ENCODE peak calls at places on chromosomes 11 and 22, in ten cellular contexts. A, H, X, N, Y, D, O, B, S and R are unnamed samples.

GRCh38 chr11:133078591-133079179 is 453.6 kb downstream of the OPCML start:
- DNase-seq in Y (peak), B (no peak), X (peak), O (peak), S (peak), N (peak), A (peak), D (no peak), H (peak), R (peak)

GRCh38 chr22:24146190-24146616 is 35.1 kb upstream of the SUSD2 start:
- DNase-seq in Y (peak), X (no peak), O (no peak), B (peak), D (peak), A (peak), S (peak), H (peak), N (peak), R (no peak)

GRCh38 chr11:79708319-79708928 is 267.6 kb upstream of the TENM4 start:
- DNase-seq in B (peak), N (peak), O (no peak), X (no peak), D (peak), A (peak), S (peak), H (no peak), Y (peak), R (peak)

GRCh38 chr11:68014157-68014965 is 4.2 kb downstream of the ALDH3B1 start:
- DNase-seq in H (no peak), X (no peak), O (no peak), Y (peak), N (peak), D (no peak), B (peak), A (peak), S (peak), R (no peak)

GRCh38 chr11:58613228-58613627 is 9.2 kb upstream of the CNTF start:
- DNase-seq in H (no peak), D (no peak), Y (no peak), A (no peak), B (no peak), S (no peak), X (no peak), N (no peak), O (no peak), R (no peak)

GRCh38 chr11:108697872-108698473 is 33.1 kb downstream of the DDX10 start:
- DNase-seq in A (peak), H (peak), S (peak), Y (peak), N (peak), D (no peak), B (no peak), X (peak), O (peak), R (peak)

GRCh38 chr11:121112498-121113455 is 11.7 kb downstream of the TECTA start:
- DNase-seq in Y (peak), O (peak), S (peak), A (peak), H (peak), X (peak), B (peak), N (peak), D (peak), R (peak)

GRCh38 chr22:49101873-49102272 is 725.8 kb downstream of the BRD1 start:
- DNase-seq in O (no peak), D (no peak), N (no peak), Y (no peak), H (no peak), B (no peak), S (no peak), X (no peak), A (no peak), R (no peak)

GRCh38 chr11:35615911-35616900 is 2.1 kb upstream of the FJX1 start:
- DNase-seq in B (no peak), N (peak), X (peak), H (peak), Y (peak), A (no peak), S (peak), O (peak), D (no peak), R (peak)

GRCh38 chr11:75867778-75868374 is 52.9 kb downstream of the UVRAG start:
- DNase-seq in N (peak), O (no peak), S (peak), H (peak), B (peak), D (no peak), Y (peak), A (no peak), X (no peak), R (peak)

GRCh38 chr11:5289696-5290095 is 12.1 kb downstream of the OR51B4 start:
- DNase-seq in Y (no peak), N (no peak), B (no peak), S (no peak), X (no peak), A (no peak), D (no peak), H (no peak), O (no peak), R (no peak)

GRCh38 chr22:48642550-48642949 is 1185.1 kb downstream of the BRD1 start:
- DNase-seq in B (no peak), A (no peak), X (no peak), S (no peak), O (no peak), Y (no peak), H (no peak), N (no peak), D (no peak), R (no peak)